ENCODE peak calls at places on chromosomes 7 and 10, in seven cellular contexts. One of them, this sample, is unnamed.

GRCh38 chr10:97922378-97922758 is 72.7 kb downstream of the GOLGA7B start:
- DNase-seq in colonic mucosa: no peak
- DNase-seq in fibroblast of mammary gland: no peak
- DNase-seq in foreskin fibroblast: no peak
- DNase-seq in cardiac muscle cell: no peak
- DNase-seq in epithelial cell of esophagus: no peak
- DNase-seq in pancreas: no peak
- DNase-seq in this sample: no peak

GRCh38 chr7:139246905-139247304 is 15.9 kb downstream of the UBN2 start:
- DNase-seq in colonic mucosa: no peak
- DNase-seq in fibroblast of mammary gland: peak; percentile 92
- DNase-seq in foreskin fibroblast: peak; percentile 38
- DNase-seq in cardiac muscle cell: peak; percentile 58
- DNase-seq in epithelial cell of esophagus: peak; percentile 28
- DNase-seq in pancreas: no peak
- DNase-seq in this sample: no peak

GRCh38 chr7:29563590-29564454 is at the start of gene PRR15:
- DNase-seq in colonic mucosa: peak; percentile 94
- DNase-seq in fibroblast of mammary gland: no peak
- DNase-seq in foreskin fibroblast: no peak
- DNase-seq in cardiac muscle cell: peak; percentile 40
- DNase-seq in epithelial cell of esophagus: peak; percentile 80
- DNase-seq in pancreas: peak; percentile 91
- DNase-seq in this sample: no peak

GRCh38 chr10:48533951-48534720 is 70.7 kb downstream of the ARHGAP22 start:
- DNase-seq in colonic mucosa: no peak
- DNase-seq in fibroblast of mammary gland: no peak
- DNase-seq in foreskin fibroblast: no peak
- DNase-seq in cardiac muscle cell: peak; percentile 47
- DNase-seq in epithelial cell of esophagus: no peak
- DNase-seq in pancreas: no peak
- DNase-seq in this sample: no peak

GRCh38 chr7:79741684-79742083 is 288.2 kb upstream of the MAGI2 start:
- DNase-seq in colonic mucosa: no peak
- DNase-seq in fibroblast of mammary gland: peak; percentile 1
- DNase-seq in foreskin fibroblast: no peak
- DNase-seq in cardiac muscle cell: peak; percentile 10
- DNase-seq in epithelial cell of esophagus: no peak
- DNase-seq in pancreas: no peak
- DNase-seq in this sample: no peak

GRCh38 chr10:122181055-122181732 is 89.9 kb upstream of the BTBD16 start:
- DNase-seq in colonic mucosa: no peak
- DNase-seq in fibroblast of mammary gland: peak; percentile 65
- DNase-seq in foreskin fibroblast: peak; percentile 70
- DNase-seq in cardiac muscle cell: peak; percentile 20
- DNase-seq in epithelial cell of esophagus: peak; percentile 20
- DNase-seq in pancreas: no peak
- DNase-seq in this sample: no peak

GRCh38 chr10:6027929-6028328 is 34.2 kb downstream of the IL2RA start:
- DNase-seq in colonic mucosa: peak; percentile 8
- DNase-seq in fibroblast of mammary gland: no peak
- DNase-seq in foreskin fibroblast: no peak
- DNase-seq in cardiac muscle cell: no peak
- DNase-seq in epithelial cell of esophagus: no peak
- DNase-seq in pancreas: no peak
- DNase-seq in this sample: no peak

GRCh38 chr7:92584953-92585352 is 5.2 kb downstream of the FAM133B start:
- DNase-seq in colonic mucosa: no peak
- DNase-seq in fibroblast of mammary gland: no peak
- DNase-seq in foreskin fibroblast: no peak
- DNase-seq in cardiac muscle cell: peak; percentile 14
- DNase-seq in epithelial cell of esophagus: no peak
- DNase-seq in pancreas: no peak
- DNase-seq in this sample: peak; percentile 13

GRCh38 chr7:76424413-76425111 is at the start of gene ZP3:
- DNase-seq in colonic mucosa: no peak
- DNase-seq in fibroblast of mammary gland: no peak
- DNase-seq in foreskin fibroblast: no peak
- DNase-seq in cardiac muscle cell: no peak
- DNase-seq in epithelial cell of esophagus: no peak
- DNase-seq in pancreas: no peak
- DNase-seq in this sample: peak; percentile 87

GRCh38 chr10:101263146-101263837 is 34.0 kb upstream of the LBX1 start:
- DNase-seq in colonic mucosa: no peak
- DNase-seq in fibroblast of mammary gland: no peak
- DNase-seq in foreskin fibroblast: no peak
- DNase-seq in cardiac muscle cell: no peak
- DNase-seq in epithelial cell of esophagus: no peak
- DNase-seq in pancreas: no peak
- DNase-seq in this sample: no peak

GRCh38 chr10:80552151-80552646 is 14.5 kb downstream of the SH2D4B start:
- DNase-seq in colonic mucosa: peak; percentile 74
- DNase-seq in fibroblast of mammary gland: no peak
- DNase-seq in foreskin fibroblast: no peak
- DNase-seq in cardiac muscle cell: peak; percentile 6
- DNase-seq in epithelial cell of esophagus: no peak
- DNase-seq in pancreas: no peak
- DNase-seq in this sample: no peak

GRCh38 chr7:121371367-121371766 is 24.7 kb downstream of the FAM3C start:
- DNase-seq in colonic mucosa: no peak
- DNase-seq in fibroblast of mammary gland: no peak
- DNase-seq in foreskin fibroblast: no peak
- DNase-seq in cardiac muscle cell: no peak
- DNase-seq in epithelial cell of esophagus: no peak
- DNase-seq in pancreas: no peak
- DNase-seq in this sample: no peak

GRCh38 chr7:121369462-121369861 is 26.6 kb downstream of the FAM3C start:
- DNase-seq in colonic mucosa: peak; percentile 27
- DNase-seq in fibroblast of mammary gland: peak; percentile 60
- DNase-seq in foreskin fibroblast: peak; percentile 28
- DNase-seq in cardiac muscle cell: peak; percentile 71
- DNase-seq in epithelial cell of esophagus: no peak
- DNase-seq in pancreas: no peak
- DNase-seq in this sample: peak; percentile 42

GRCh38 chr7:121373177-121373576 is 22.9 kb downstream of the FAM3C start:
- DNase-seq in colonic mucosa: no peak
- DNase-seq in fibroblast of mammary gland: no peak
- DNase-seq in foreskin fibroblast: no peak
- DNase-seq in cardiac muscle cell: no peak
- DNase-seq in epithelial cell of esophagus: no peak
- DNase-seq in pancreas: no peak
- DNase-seq in this sample: no peak

GRCh38 chr7:121376982-121377381 is 19.1 kb downstream of the FAM3C start:
- DNase-seq in colonic mucosa: no peak
- DNase-seq in fibroblast of mammary gland: no peak
- DNase-seq in foreskin fibroblast: no peak
- DNase-seq in cardiac muscle cell: no peak
- DNase-seq in epithelial cell of esophagus: no peak
- DNase-seq in pancreas: no peak
- DNase-seq in this sample: peak; percentile 27

GRCh38 chr7:121372376-121373024 is 23.6 kb downstream of the FAM3C start:
- DNase-seq in colonic mucosa: no peak
- DNase-seq in fibroblast of mammary gland: peak; percentile 45
- DNase-seq in foreskin fibroblast: no peak
- DNase-seq in cardiac muscle cell: peak; percentile 41
- DNase-seq in epithelial cell of esophagus: no peak
- DNase-seq in pancreas: no peak
- DNase-seq in this sample: peak; percentile 70
- H3K4me3 ChIP-seq in colonic mucosa: no peak overlapping the region
- H3K4me3 ChIP-seq in fibroblast of mammary gland: no peak overlapping the region
- H3K4me3 ChIP-seq in foreskin fibroblast: no peak overlapping the region
- H3K4me3 ChIP-seq in cardiac muscle cell: no peak overlapping the region
- H3K4me3 ChIP-seq in epithelial cell of esophagus: no peak overlapping the region
- H3K4me3 ChIP-seq in pancreas: no peak overlapping the region
- H3K4me3 ChIP-seq in this sample: peak overlapping the region; percentile 31

GRCh38 chr7:11427686-11428273 is 404.2 kb downstream of the THSD7A start:
- DNase-seq in colonic mucosa: no peak
- DNase-seq in fibroblast of mammary gland: peak; percentile 76
- DNase-seq in foreskin fibroblast: peak; percentile 45
- DNase-seq in cardiac muscle cell: peak; percentile 87
- DNase-seq in epithelial cell of esophagus: peak; percentile 75
- DNase-seq in pancreas: no peak
- DNase-seq in this sample: peak; percentile 59
- TF ChIP-seq CTCF in colonic mucosa: peak; percentile 63
- TF ChIP-seq CTCF in fibroblast of mammary gland: peak; percentile 83
- TF ChIP-seq CTCF in foreskin fibroblast: peak; percentile 70
- TF ChIP-seq CTCF in cardiac muscle cell: peak; percentile 77
- TF ChIP-seq CTCF in epithelial cell of esophagus: peak; percentile 77
- TF ChIP-seq CTCF in pancreas: peak; percentile 25
- TF ChIP-seq CTCF in this sample: peak; percentile 53

DNA sequence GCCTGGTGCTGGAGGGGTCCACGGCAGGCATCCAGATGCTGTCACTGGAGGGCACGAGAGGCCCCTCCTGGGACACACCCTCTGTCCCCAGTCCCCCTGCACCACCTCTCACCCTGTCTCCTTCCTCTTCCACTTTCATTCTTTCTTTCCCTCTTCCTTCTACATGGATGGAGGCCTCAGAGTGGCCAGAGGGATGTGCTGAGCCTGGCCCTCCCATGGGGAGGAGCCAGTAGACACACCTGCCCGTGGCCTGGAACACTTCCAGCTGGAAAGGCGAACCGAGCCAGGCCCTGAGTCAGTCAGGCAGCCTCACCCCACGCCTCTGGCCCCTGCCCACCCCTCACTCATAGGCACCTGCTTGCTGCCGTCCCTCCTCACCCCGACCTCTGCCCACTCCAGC is 55.9 kb upstream of the MXI1 start:
- DNase-seq in colonic mucosa: peak; percentile 96
- DNase-seq in fibroblast of mammary gland: no peak
- DNase-seq in foreskin fibroblast: no peak
- DNase-seq in cardiac muscle cell: no peak
- DNase-seq in epithelial cell of esophagus: peak; percentile 83
- DNase-seq in pancreas: peak; percentile 93
- DNase-seq in this sample: no peak
- H3K4me3 ChIP-seq in colonic mucosa: peak overlapping the region; percentile 11
- H3K4me3 ChIP-seq in fibroblast of mammary gland: no peak overlapping the region
- H3K4me3 ChIP-seq in foreskin fibroblast: no peak overlapping the region
- H3K4me3 ChIP-seq in cardiac muscle cell: no peak overlapping the region
- H3K4me3 ChIP-seq in epithelial cell of esophagus: no peak overlapping the region
- H3K4me3 ChIP-seq in pancreas: no peak overlapping the region
- H3K4me3 ChIP-seq in this sample: no peak overlapping the region

GRCh38 chr7:36057375-36057774 is 95.7 kb upstream of the EEPD1 start:
- DNase-seq in colonic mucosa: no peak
- DNase-seq in fibroblast of mammary gland: peak; percentile 12
- DNase-seq in foreskin fibroblast: no peak
- DNase-seq in cardiac muscle cell: no peak
- DNase-seq in epithelial cell of esophagus: no peak
- DNase-seq in pancreas: no peak
- DNase-seq in this sample: peak; percentile 49

GRCh38 chr7:36066021-36066664 is 86.9 kb upstream of the EEPD1 start:
- DNase-seq in colonic mucosa: no peak
- DNase-seq in fibroblast of mammary gland: no peak
- DNase-seq in foreskin fibroblast: no peak
- DNase-seq in cardiac muscle cell: no peak
- DNase-seq in epithelial cell of esophagus: no peak
- DNase-seq in pancreas: no peak
- DNase-seq in this sample: no peak

GRCh38 chr7:36058020-36058592 is 94.9 kb upstream of the EEPD1 start:
- DNase-seq in colonic mucosa: no peak
- DNase-seq in fibroblast of mammary gland: no peak
- DNase-seq in foreskin fibroblast: no peak
- DNase-seq in cardiac muscle cell: no peak
- DNase-seq in epithelial cell of esophagus: no peak
- DNase-seq in pancreas: no peak
- DNase-seq in this sample: peak; percentile 46

GRCh38 chr7:36064676-36065075 is 88.4 kb upstream of the EEPD1 start:
- DNase-seq in colonic mucosa: no peak
- DNase-seq in fibroblast of mammary gland: no peak
- DNase-seq in foreskin fibroblast: no peak
- DNase-seq in cardiac muscle cell: no peak
- DNase-seq in epithelial cell of esophagus: no peak
- DNase-seq in pancreas: no peak
- DNase-seq in this sample: no peak

DNA sequence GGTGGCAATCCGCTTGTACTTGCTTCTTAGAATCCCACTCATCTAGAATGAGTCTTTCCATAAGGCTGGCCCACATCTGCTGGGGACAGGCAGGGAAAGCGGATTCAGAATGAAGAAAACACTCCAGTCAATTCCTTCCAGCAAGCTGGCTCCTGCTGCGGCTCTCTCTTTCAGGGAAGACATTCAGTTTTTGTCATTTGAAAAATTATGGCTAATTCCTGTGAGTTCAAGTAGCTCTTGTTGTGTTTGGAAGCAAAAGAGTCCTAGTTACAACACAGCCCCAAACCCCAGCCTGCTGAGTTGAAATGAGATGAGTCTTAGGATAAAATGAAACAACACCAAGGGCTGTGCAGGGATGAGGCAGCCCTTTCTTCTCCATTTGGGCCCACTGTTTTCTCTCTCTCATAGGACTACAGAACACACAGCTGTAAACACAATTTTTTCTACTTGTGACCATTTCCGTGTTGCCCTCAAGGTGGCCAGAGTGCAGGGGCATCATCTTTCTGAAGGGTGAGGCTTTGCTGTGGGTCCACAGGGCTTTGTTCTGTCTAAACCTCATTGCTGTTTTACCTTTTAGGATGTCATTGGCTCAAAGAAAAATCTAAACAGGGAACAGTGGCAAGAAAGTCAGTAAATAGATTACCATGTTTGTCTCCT is 90.8 kb upstream of the EEPD1 start:
- DNase-seq in colonic mucosa: no peak
- DNase-seq in fibroblast of mammary gland: peak; percentile 9
- DNase-seq in foreskin fibroblast: no peak
- DNase-seq in cardiac muscle cell: no peak
- DNase-seq in epithelial cell of esophagus: no peak
- DNase-seq in pancreas: no peak
- DNase-seq in this sample: no peak
- TF ChIP-seq CTCF in colonic mucosa: no peak
- TF ChIP-seq CTCF in fibroblast of mammary gland: peak; percentile 1
- TF ChIP-seq CTCF in foreskin fibroblast: no peak
- TF ChIP-seq CTCF in cardiac muscle cell: no peak
- TF ChIP-seq CTCF in epithelial cell of esophagus: no peak
- TF ChIP-seq CTCF in pancreas: no peak
- TF ChIP-seq CTCF in this sample: no peak

DNA sequence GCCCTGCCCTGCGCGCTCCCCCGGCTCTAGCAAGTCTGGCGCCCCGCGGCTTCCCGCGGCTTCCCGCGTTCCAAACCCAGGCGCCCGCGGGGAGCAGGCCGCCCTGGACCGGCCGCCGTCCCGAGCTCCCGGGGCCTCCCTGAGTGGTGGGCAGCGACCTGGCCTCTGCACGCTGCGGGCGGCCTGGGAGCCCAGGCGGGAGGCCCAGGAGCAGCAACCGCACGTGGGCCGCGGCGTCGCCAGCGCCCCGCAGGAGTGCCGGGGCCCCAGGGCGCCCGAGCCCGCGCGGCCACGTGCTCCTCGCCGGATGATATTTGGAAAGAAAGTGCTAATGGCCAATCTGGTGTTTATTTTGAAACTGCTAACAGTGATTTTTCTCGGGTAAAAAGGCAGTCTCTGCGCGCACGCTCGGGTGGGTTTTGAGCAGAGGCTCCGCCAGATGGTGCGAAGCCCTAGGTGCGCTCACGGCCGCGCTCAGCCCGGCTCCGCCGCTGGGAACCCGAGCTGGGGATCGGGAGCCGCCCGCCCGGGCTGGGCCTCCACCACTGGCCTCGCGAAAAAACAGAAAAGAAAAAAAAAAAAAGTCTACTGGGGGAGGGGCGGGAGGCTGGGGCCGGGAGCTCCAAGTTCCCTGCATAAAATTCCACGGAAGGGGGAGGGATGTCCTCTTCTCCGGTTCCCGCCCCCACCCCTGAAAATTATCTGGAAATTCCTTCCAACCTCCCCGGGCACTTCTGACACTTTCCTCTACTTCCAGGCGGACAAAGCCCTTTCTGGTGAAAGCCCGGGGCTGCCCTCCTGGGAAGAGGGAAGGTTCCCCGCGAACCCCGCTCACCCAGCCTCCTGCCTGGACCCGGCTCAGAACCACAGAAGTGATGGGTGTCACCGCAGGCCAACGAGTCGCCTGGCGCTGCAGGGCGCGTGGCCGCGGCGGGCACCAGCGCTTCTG is 4.3 kb downstream of the EBF3 start:
- DNase-seq in colonic mucosa: no peak
- DNase-seq in fibroblast of mammary gland: no peak
- DNase-seq in foreskin fibroblast: no peak
- DNase-seq in cardiac muscle cell: peak; percentile 68
- DNase-seq in epithelial cell of esophagus: no peak
- DNase-seq in pancreas: no peak
- DNase-seq in this sample: no peak
- H3K4me3 ChIP-seq in colonic mucosa: no peak overlapping the region
- H3K4me3 ChIP-seq in fibroblast of mammary gland: peak overlapping the region; percentile 10
- H3K4me3 ChIP-seq in foreskin fibroblast: no peak overlapping the region
- H3K4me3 ChIP-seq in cardiac muscle cell: peak overlapping the region; percentile 15
- H3K4me3 ChIP-seq in epithelial cell of esophagus: no peak overlapping the region
- H3K4me3 ChIP-seq in pancreas: no peak overlapping the region
- H3K4me3 ChIP-seq in this sample: no peak overlapping the region